ENCODE peak calls at places on chromosomes 13 and 19, in ten cellular contexts. One of them, this sample, is unnamed.

GRCh38 chr13:110108348-110109139 is 198.4 kb downstream of the COL4A1 start:
- DNase-seq in foreskin fibroblast: peak; percentile 90
- DNase-seq in progenitor cell of endocrine pancreas: peak; percentile 59
- DNase-seq in spleen: no peak
- DNase-seq in fibroblast of pulmonary artery: peak; percentile 93
- DNase-seq in BJ: no peak
- DNase-seq in AG09309: no peak
- DNase-seq in RWPE1: peak; percentile 88
- DNase-seq in left ventricle myocardium inferior: peak; percentile 80
- DNase-seq in thoracic aorta: peak; percentile 53
- DNase-seq in this sample: no peak

GRCh38 chr13:94454906-94455305 is 24.6 kb downstream of the DCT start:
- DNase-seq in thoracic aorta: no peak
- DNase-seq in left ventricle myocardium inferior: no peak
- DNase-seq in progenitor cell of endocrine pancreas: no peak
- DNase-seq in AG09309: no peak
- DNase-seq in foreskin fibroblast: no peak
- DNase-seq in BJ: no peak
- DNase-seq in fibroblast of pulmonary artery: no peak
- DNase-seq in RWPE1: no peak
- DNase-seq in spleen: no peak
- DNase-seq in this sample: no peak

GRCh38 chr13:22736084-22736767 is 444.6 kb upstream of the SGCG start:
- DNase-seq in AG09309: no peak
- DNase-seq in RWPE1: no peak
- DNase-seq in progenitor cell of endocrine pancreas: no peak
- DNase-seq in fibroblast of pulmonary artery: no peak
- DNase-seq in spleen: peak; percentile 54
- DNase-seq in thoracic aorta: no peak
- DNase-seq in foreskin fibroblast: no peak
- DNase-seq in BJ: no peak
- DNase-seq in left ventricle myocardium inferior: no peak
- DNase-seq in this sample: no peak

GRCh38 chr13:57314897-57315520 is 148.0 kb downstream of the PRR20E start:
- DNase-seq in AG09309: no peak
- DNase-seq in BJ: no peak
- DNase-seq in foreskin fibroblast: no peak
- DNase-seq in RWPE1: no peak
- DNase-seq in progenitor cell of endocrine pancreas: no peak
- DNase-seq in thoracic aorta: no peak
- DNase-seq in left ventricle myocardium inferior: no peak
- DNase-seq in fibroblast of pulmonary artery: no peak
- DNase-seq in spleen: peak; percentile 53
- DNase-seq in this sample: no peak

GRCh38 chr19:6963259-6963852 is 57.9 kb downstream of the MBD3L2B start:
- DNase-seq in thoracic aorta: no peak
- DNase-seq in BJ: no peak
- DNase-seq in foreskin fibroblast: no peak
- DNase-seq in fibroblast of pulmonary artery: no peak
- DNase-seq in progenitor cell of endocrine pancreas: no peak
- DNase-seq in left ventricle myocardium inferior: no peak
- DNase-seq in AG09309: no peak
- DNase-seq in RWPE1: no peak
- DNase-seq in spleen: no peak
- DNase-seq in this sample: no peak

GRCh38 chr19:46746281-46746965 is at the start of gene STRN4:
- DNase-seq in progenitor cell of endocrine pancreas: peak; percentile 37
- DNase-seq in RWPE1: peak; percentile 90
- DNase-seq in thoracic aorta: no peak
- DNase-seq in left ventricle myocardium inferior: peak; percentile 55
- DNase-seq in AG09309: no peak
- DNase-seq in foreskin fibroblast: peak; percentile 57
- DNase-seq in BJ: no peak
- DNase-seq in spleen: peak; percentile 90
- DNase-seq in fibroblast of pulmonary artery: no peak
- DNase-seq in this sample: peak; percentile 68

GRCh38 chr19:10279737-10280442 is 6.9 kb upstream of the ICAM4 start:
- DNase-seq in spleen: no peak
- DNase-seq in thoracic aorta: no peak
- DNase-seq in RWPE1: no peak
- DNase-seq in fibroblast of pulmonary artery: no peak
- DNase-seq in AG09309: no peak
- DNase-seq in BJ: no peak
- DNase-seq in progenitor cell of endocrine pancreas: no peak
- DNase-seq in left ventricle myocardium inferior: no peak
- DNase-seq in foreskin fibroblast: no peak
- DNase-seq in this sample: no peak

GRCh38 chr13:20716951-20717350 is 13.5 kb downstream of the IL17D start:
- DNase-seq in AG09309: no peak
- DNase-seq in left ventricle myocardium inferior: no peak
- DNase-seq in fibroblast of pulmonary artery: no peak
- DNase-seq in RWPE1: no peak
- DNase-seq in thoracic aorta: no peak
- DNase-seq in BJ: no peak
- DNase-seq in spleen: no peak
- DNase-seq in foreskin fibroblast: no peak
- DNase-seq in progenitor cell of endocrine pancreas: no peak
- DNase-seq in this sample: no peak

GRCh38 chr19:46660601-46661019 is 372 bp downstream of the DACT3 start:
- DNase-seq in left ventricle myocardium inferior: peak; percentile 46
- DNase-seq in AG09309: no peak
- DNase-seq in foreskin fibroblast: no peak
- DNase-seq in spleen: no peak
- DNase-seq in thoracic aorta: no peak
- DNase-seq in RWPE1: no peak
- DNase-seq in BJ: no peak
- DNase-seq in fibroblast of pulmonary artery: no peak
- DNase-seq in progenitor cell of endocrine pancreas: no peak
- DNase-seq in this sample: peak; percentile 42

GRCh38 chr13:46896346-46897138 is at the start of gene HTR2A:
- DNase-seq in spleen: peak; percentile 81
- DNase-seq in RWPE1: no peak
- DNase-seq in fibroblast of pulmonary artery: peak; percentile 40
- DNase-seq in foreskin fibroblast: no peak
- DNase-seq in BJ: no peak
- DNase-seq in progenitor cell of endocrine pancreas: no peak
- DNase-seq in thoracic aorta: no peak
- DNase-seq in AG09309: no peak
- DNase-seq in left ventricle myocardium inferior: peak; percentile 23
- DNase-seq in this sample: no peak

GRCh38 chr13:90760639-90761038 is 586.8 kb upstream of the MIR17HG start:
- DNase-seq in fibroblast of pulmonary artery: no peak
- DNase-seq in foreskin fibroblast: no peak
- DNase-seq in AG09309: no peak
- DNase-seq in progenitor cell of endocrine pancreas: no peak
- DNase-seq in BJ: no peak
- DNase-seq in thoracic aorta: no peak
- DNase-seq in spleen: no peak
- DNase-seq in RWPE1: no peak
- DNase-seq in left ventricle myocardium inferior: no peak
- DNase-seq in this sample: no peak

GRCh38 chr13:36453518-36453917 is 21.2 kb downstream of the CCNA1 start:
- DNase-seq in progenitor cell of endocrine pancreas: no peak
- DNase-seq in BJ: no peak
- DNase-seq in spleen: no peak
- DNase-seq in RWPE1: no peak
- DNase-seq in foreskin fibroblast: no peak
- DNase-seq in left ventricle myocardium inferior: no peak
- DNase-seq in AG09309: peak; percentile 2
- DNase-seq in fibroblast of pulmonary artery: peak; percentile 53
- DNase-seq in thoracic aorta: no peak
- DNase-seq in this sample: no peak

GRCh38 chr19:10516671-10517286 is 468 bp downstream of the S1PR5 start:
- DNase-seq in thoracic aorta: no peak
- DNase-seq in RWPE1: peak; percentile 72
- DNase-seq in AG09309: no peak
- DNase-seq in left ventricle myocardium inferior: no peak
- DNase-seq in spleen: no peak
- DNase-seq in BJ: no peak
- DNase-seq in foreskin fibroblast: no peak
- DNase-seq in progenitor cell of endocrine pancreas: no peak
- DNase-seq in fibroblast of pulmonary artery: no peak
- DNase-seq in this sample: no peak

GRCh38 chr19:6087074-6087506 is 23.2 kb downstream of the RFX2 start:
- DNase-seq in thoracic aorta: no peak
- DNase-seq in foreskin fibroblast: no peak
- DNase-seq in left ventricle myocardium inferior: no peak
- DNase-seq in progenitor cell of endocrine pancreas: no peak
- DNase-seq in AG09309: no peak
- DNase-seq in fibroblast of pulmonary artery: no peak
- DNase-seq in spleen: no peak
- DNase-seq in RWPE1: no peak
- DNase-seq in BJ: no peak
- DNase-seq in this sample: no peak

DNA sequence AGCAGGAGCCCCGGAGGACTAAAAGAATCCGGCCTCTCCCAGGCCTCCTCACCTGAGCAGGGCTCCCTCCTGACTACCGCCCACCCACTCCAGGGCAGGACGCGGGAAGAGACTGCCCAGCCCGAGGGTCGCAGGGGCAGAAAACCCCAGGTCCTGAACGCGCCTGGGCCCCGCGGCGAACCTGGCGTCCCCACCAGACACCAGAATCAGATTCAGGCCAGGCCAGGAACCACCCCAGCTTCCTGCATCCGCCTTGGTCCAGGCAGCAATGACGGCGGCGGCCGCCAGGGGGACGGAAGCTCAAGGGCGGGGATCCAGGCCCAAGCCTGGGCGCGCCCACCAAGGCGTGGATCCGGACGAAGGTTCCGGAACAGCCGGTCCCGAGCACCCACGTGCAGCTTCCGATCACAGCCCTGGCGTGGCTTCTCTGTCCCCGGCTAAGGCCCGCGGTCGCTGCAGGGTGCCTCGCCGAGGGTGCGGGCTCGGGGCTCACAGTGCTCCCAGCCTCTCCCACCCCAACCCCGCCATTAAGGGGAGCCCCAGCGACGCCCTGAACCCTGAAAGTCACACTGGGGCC is 3.6 kb downstream of the LGALS7 start:
- DNase-seq in BJ: no peak
- DNase-seq in thoracic aorta: peak; percentile 65
- DNase-seq in spleen: peak; percentile 99
- DNase-seq in left ventricle myocardium inferior: peak; percentile 92
- DNase-seq in fibroblast of pulmonary artery: peak; percentile 77
- DNase-seq in AG09309: no peak
- DNase-seq in progenitor cell of endocrine pancreas: peak; percentile 61
- DNase-seq in foreskin fibroblast: peak; percentile 67
- DNase-seq in RWPE1: peak; percentile 44
- DNase-seq in this sample: peak; percentile 92
- TF ChIP-seq CTCF in BJ: peak; percentile 80
- TF ChIP-seq CTCF in thoracic aorta: peak; percentile 88
- TF ChIP-seq CTCF in spleen: peak; percentile 98
- TF ChIP-seq CTCF in left ventricle myocardium inferior: peak; percentile 84
- TF ChIP-seq CTCF in fibroblast of pulmonary artery: peak; percentile 54
- TF ChIP-seq CTCF in AG09309: peak; percentile 79
- TF ChIP-seq CTCF in progenitor cell of endocrine pancreas: peak; percentile 77
- TF ChIP-seq CTCF in foreskin fibroblast: peak; percentile 46
- TF ChIP-seq CTCF in RWPE1: peak; percentile 77
- TF ChIP-seq CTCF in this sample: peak; percentile 94

DNA sequence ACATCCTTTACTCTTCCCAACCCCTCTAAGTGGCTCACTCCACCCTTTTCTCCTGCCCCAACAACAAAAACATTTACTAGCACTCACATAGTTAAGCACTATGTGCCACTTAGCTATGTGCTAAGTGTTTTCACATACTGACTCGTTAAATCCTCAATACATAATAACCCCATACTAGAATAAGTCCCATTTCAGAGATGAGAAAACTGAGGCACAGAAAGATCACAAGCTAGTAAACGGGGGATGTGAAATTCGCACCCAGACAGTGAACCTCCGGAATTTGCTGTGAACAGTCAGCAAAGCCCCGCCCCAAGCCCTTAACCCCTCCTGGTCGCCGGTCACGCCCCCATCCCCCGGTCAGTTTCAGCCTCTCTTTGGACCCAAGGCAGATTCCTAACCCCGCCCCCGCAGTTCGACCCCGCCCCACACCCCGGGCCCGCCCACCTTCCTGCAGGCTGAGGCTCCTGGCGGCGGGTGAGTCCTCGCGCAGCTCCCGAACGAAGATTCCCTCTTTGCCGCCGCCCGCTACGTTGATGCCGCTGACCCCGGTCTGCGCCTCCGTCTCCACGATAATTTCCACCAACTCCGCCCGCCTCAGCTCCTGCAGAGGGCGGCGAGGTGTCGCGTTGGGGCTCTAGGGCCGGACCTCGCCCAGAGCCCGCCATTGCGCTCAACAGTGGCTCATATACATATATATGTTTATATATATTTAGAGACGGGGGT is 9.8 kb downstream of the PRX start:
- DNase-seq in thoracic aorta: peak; percentile 79
- DNase-seq in spleen: peak; percentile 95
- DNase-seq in foreskin fibroblast: peak; percentile 84
- DNase-seq in BJ: peak; percentile 49
- DNase-seq in left ventricle myocardium inferior: peak; percentile 95
- DNase-seq in progenitor cell of endocrine pancreas: peak; percentile 84
- DNase-seq in RWPE1: peak; percentile 95
- DNase-seq in AG09309: peak; percentile 40
- DNase-seq in fibroblast of pulmonary artery: peak; percentile 92
- DNase-seq in this sample: peak; percentile 75
- TF ChIP-seq CTCF in thoracic aorta: no peak
- TF ChIP-seq CTCF in spleen: no peak
- TF ChIP-seq CTCF in foreskin fibroblast: no peak
- TF ChIP-seq CTCF in BJ: peak; percentile 4
- TF ChIP-seq CTCF in left ventricle myocardium inferior: peak; percentile 32
- TF ChIP-seq CTCF in progenitor cell of endocrine pancreas: no peak
- TF ChIP-seq CTCF in RWPE1: no peak
- TF ChIP-seq CTCF in AG09309: no peak
- TF ChIP-seq CTCF in fibroblast of pulmonary artery: no peak
- TF ChIP-seq CTCF in this sample: no peak

GRCh38 chr19:459724-460511 is 915 bp downstream of the SHC2 start:
- DNase-seq in progenitor cell of endocrine pancreas: peak; percentile 75
- DNase-seq in BJ: no peak
- DNase-seq in RWPE1: peak; percentile 70
- DNase-seq in AG09309: no peak
- DNase-seq in thoracic aorta: no peak
- DNase-seq in left ventricle myocardium inferior: peak; percentile 76
- DNase-seq in spleen: no peak
- DNase-seq in fibroblast of pulmonary artery: peak; percentile 18
- DNase-seq in foreskin fibroblast: peak; percentile 9
- DNase-seq in this sample: no peak
- TF ChIP-seq CTCF in progenitor cell of endocrine pancreas: no peak
- TF ChIP-seq CTCF in BJ: no peak
- TF ChIP-seq CTCF in RWPE1: no peak
- TF ChIP-seq CTCF in AG09309: no peak
- TF ChIP-seq CTCF in thoracic aorta: no peak
- TF ChIP-seq CTCF in left ventricle myocardium inferior: no peak
- TF ChIP-seq CTCF in spleen: no peak
- TF ChIP-seq CTCF in fibroblast of pulmonary artery: no peak
- TF ChIP-seq CTCF in foreskin fibroblast: no peak
- TF ChIP-seq CTCF in this sample: no peak

DNA sequence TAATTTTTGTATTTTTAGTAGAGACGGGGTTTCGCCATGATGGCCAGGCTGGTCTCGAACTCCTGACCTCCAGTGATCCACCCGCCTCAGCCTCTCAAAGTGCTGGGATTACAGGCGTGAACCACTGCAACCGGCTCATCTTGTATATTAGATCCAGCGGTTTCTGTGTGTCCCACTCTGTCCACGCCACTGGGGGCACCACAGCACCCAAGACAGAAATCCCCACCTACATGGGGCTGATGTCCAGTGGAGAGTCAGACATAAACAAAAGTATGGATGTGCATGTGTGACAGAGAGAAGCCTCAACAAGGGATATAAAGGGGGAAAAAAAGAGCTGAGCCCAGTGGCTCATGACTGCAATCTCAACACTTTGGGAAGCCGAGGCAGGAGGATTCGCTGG is 65.8 kb upstream of the ADGRE5 start:
- DNase-seq in progenitor cell of endocrine pancreas: no peak
- DNase-seq in BJ: no peak
- DNase-seq in RWPE1: no peak
- DNase-seq in foreskin fibroblast: no peak
- DNase-seq in spleen: no peak
- DNase-seq in left ventricle myocardium inferior: no peak
- DNase-seq in AG09309: no peak
- DNase-seq in thoracic aorta: no peak
- DNase-seq in fibroblast of pulmonary artery: no peak
- DNase-seq in this sample: no peak
- TF ChIP-seq CTCF in progenitor cell of endocrine pancreas: peak; percentile 23
- TF ChIP-seq CTCF in BJ: no peak
- TF ChIP-seq CTCF in RWPE1: no peak
- TF ChIP-seq CTCF in foreskin fibroblast: no peak
- TF ChIP-seq CTCF in spleen: no peak
- TF ChIP-seq CTCF in left ventricle myocardium inferior: no peak
- TF ChIP-seq CTCF in AG09309: no peak
- TF ChIP-seq CTCF in thoracic aorta: no peak
- TF ChIP-seq CTCF in fibroblast of pulmonary artery: peak; percentile 16
- TF ChIP-seq CTCF in this sample: no peak

This sample was measured in CD4-positive, alpha-beta T cell.